ENCODE peak calls at places on chromosome 17, in ten cellular contexts. A is esophagus squamous epithelium, K is body of pancreas, I is adrenal gland, Y is activated B cell treated with CpG ODN at 0.5 μM for 24 hours, F is A673, S is heart left ventricle, M is A549, J is AG04449, Q is fibroblast of pulmonary artery. P is an unnamed sample.

GRCh38 chr17:28725166-28725659 is 820 bp downstream of the TLCD1 start:
- DNase-seq in I (no peak), A (no peak), Y (no peak), K (no peak), J (no peak), Q (peak; percentile 48), M (peak; percentile 88), F (peak; percentile 76), S (no peak), P (no peak)

GRCh38 chr17:79942591-79943353 is 92.9 kb downstream of the TBC1D16 start:
- DNase-seq in Y (peak; percentile 30), S (peak; percentile 62), J (no peak), M (no peak), I (peak; percentile 47), K (peak; percentile 20), A (no peak), Q (no peak), F (no peak), P (no peak)

GRCh38 chr17:35765731-35766488 is 5.2 kb downstream of the C17orf50 start:
- DNase-seq in J (no peak), I (no peak), K (no peak), Y (no peak), M (no peak), A (no peak), S (no peak), Q (no peak), F (no peak), P (no peak)

GRCh38 chr17:40331743-40332641 is 23.0 kb downstream of the RARA start:
- DNase-seq in I (peak; percentile 94), F (no peak), M (peak; percentile 75), Q (peak; percentile 88), S (peak; percentile 95), K (peak; percentile 93), A (no peak), J (no peak), Y (no peak), P (peak; percentile 52)

GRCh38 chr17:65660947-65661346 is 99.5 kb upstream of the AXIN2 start:
- DNase-seq in F (peak; percentile 25), Y (no peak), Q (peak; percentile 70), I (peak; percentile 37), K (no peak), J (no peak), M (peak; percentile 47), A (no peak), S (no peak), P (peak; percentile 38)

GRCh38 chr17:74337834-74338500 is 11.9 kb downstream of the KIF19 start:
- DNase-seq in J (no peak), Y (no peak), K (no peak), I (no peak), M (no peak), S (no peak), A (no peak), Q (no peak), F (no peak), P (no peak)

GRCh38 chr17:2137342-2138098 is 82.6 kb downstream of the HIC1 start:
- DNase-seq in Y (no peak), J (no peak), F (peak; percentile 88), K (peak; percentile 51), Q (peak; percentile 71), M (no peak), A (no peak), S (no peak), I (peak; percentile 83), P (no peak)

GRCh38 chr17:67821871-67822367 is 3.4 kb upstream of the BPTF start:
- DNase-seq in S (no peak), Q (no peak), K (no peak), J (no peak), Y (no peak), I (no peak), F (no peak), M (no peak), A (no peak), P (no peak)

GRCh38 chr17:4504188-4504587 is 5.5 kb downstream of the SPNS2 start:
- DNase-seq in J (no peak), M (no peak), Y (no peak), K (no peak), F (no peak), A (no peak), S (no peak), Q (no peak), I (no peak), P (no peak)

GRCh38 chr17:4744999-4745969 is 5.6 kb upstream of the CXCL16 start:
- DNase-seq in M (no peak), I (no peak), F (no peak), K (no peak), Y (no peak), S (no peak), A (no peak), Q (no peak), J (no peak), P (no peak)

GRCh38 chr17:64017381-64017980 is 3.0 kb downstream of the ICAM2 start:
- DNase-seq in J (no peak), K (no peak), Y (no peak), M (no peak), Q (no peak), S (no peak), A (no peak), F (no peak), I (no peak), P (no peak)

GRCh38 chr17:64019486-64020067 is 856 bp downstream of the ICAM2 start:
- DNase-seq in S (no peak), Y (no peak), F (no peak), K (no peak), M (no peak), I (no peak), Q (no peak), A (no peak), J (no peak), P (no peak)

GRCh38 chr17:64015447-64015846 is 5.0 kb downstream of the ICAM2 start:
- DNase-seq in A (no peak), K (no peak), M (no peak), F (no peak), S (no peak), J (no peak), Q (no peak), I (no peak), Y (no peak), P (no peak)

GRCh38 chr17:64016974-64017373 is 3.5 kb downstream of the ICAM2 start:
- DNase-seq in I (no peak), M (no peak), K (no peak), F (no peak), Y (no peak), S (no peak), Q (no peak), A (no peak), J (no peak), P (no peak)

GRCh38 chr17:64016248-64016784 is 4.1 kb downstream of the ICAM2 start:
- DNase-seq in S (no peak), F (no peak), J (no peak), Q (no peak), Y (no peak), A (no peak), I (no peak), M (no peak), K (no peak), P (no peak)
- TF ChIP-seq CTCF in S (peak; percentile 47), F (peak; percentile 26), J (no peak), Q (peak; percentile 18), Y (no peak), A (no peak), I (no peak), M (peak; percentile 31), K (no peak), P (peak; percentile 15)

GRCh38 chr17:63773272-63774140 is at the start of gene CCDC47:
- DNase-seq in Q (peak; percentile 100), K (peak; percentile 98), Y (peak; percentile 96), J (peak; percentile 93), F (peak; percentile 100), S (peak; percentile 99), I (peak; percentile 99), A (peak; percentile 92), M (peak; percentile 100), P (peak; percentile 97)

GRCh38 chr17:63775420-63775819 is 1.4 kb downstream of the DDX42 start:
- DNase-seq in J (no peak), M (no peak), K (no peak), A (no peak), Q (no peak), F (no peak), S (no peak), Y (no peak), I (no peak), P (no peak)

GRCh38 chr17:63772801-63773271 is 561 bp downstream of the CCDC47 start:
- DNase-seq in S (no peak), I (peak; percentile 14), F (peak; percentile 22), Q (peak; percentile 31), K (no peak), M (peak; percentile 34), A (no peak), Y (no peak), J (peak; percentile 4), P (no peak)

GRCh38 chr17:63774982-63775290 is 966 bp downstream of the DDX42 start:
- DNase-seq in Q (peak; percentile 14), A (no peak), S (no peak), M (no peak), F (no peak), I (peak; percentile 19), J (no peak), K (no peak), Y (no peak), P (no peak)

DNA sequence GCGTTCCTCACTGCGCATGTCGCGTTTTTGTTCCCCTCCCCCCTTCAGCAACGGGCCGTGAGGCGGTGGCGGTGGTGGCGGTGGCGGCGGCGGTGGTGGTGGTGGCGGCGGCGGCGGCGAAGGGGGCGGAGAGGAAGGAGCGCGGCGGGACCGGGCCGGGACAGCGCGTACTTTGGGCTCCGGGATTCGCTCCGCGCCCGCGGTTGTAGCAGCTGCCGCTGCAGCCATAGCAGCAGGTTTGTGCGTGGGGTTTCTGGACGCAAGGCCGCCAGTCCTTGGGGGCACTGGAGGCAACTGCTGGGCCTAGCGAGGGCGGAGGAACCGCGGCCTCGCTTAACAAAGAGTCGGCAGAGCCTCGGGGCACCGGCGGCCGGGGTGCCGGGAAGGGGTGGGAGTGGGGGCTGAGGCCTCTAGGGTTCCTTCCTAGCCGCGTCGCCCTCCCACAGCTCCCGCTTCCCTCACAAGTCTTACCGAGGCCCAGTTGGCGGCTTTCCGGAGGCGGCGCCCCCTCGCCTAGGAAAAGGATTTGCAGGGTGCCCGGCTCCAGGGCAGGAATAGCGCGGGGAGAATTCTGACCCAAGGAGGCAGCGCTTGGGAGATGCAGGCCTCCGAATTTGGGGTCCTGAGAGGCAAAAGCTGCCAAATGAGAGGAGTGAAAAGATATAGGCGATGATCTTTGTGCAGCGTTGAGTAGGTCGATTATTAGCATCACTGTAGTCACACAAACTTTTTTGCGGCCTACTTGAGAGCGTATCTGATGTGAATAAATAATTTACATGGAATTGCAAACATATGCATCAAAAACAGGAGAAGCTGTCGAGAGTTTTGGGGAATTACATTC is at the start of gene DDX42:
- DNase-seq in S (peak; percentile 93), F (peak; percentile 73), Y (no peak), I (peak; percentile 67), Q (peak; percentile 62), J (no peak), K (peak; percentile 90), M (peak; percentile 77), A (peak; percentile 41), P (no peak)
- TF ChIP-seq CTCF in S (no peak), F (peak; percentile 30), Y (no peak), I (peak; percentile 18), Q (no peak), J (peak; percentile 8), K (no peak), M (no peak), A (no peak), P (peak; percentile 3)

GRCh38 chr17:17280613-17281549 is at the start of gene COPS3:
- DNase-seq in A (peak; percentile 86), S (peak; percentile 99), Q (peak; percentile 99), J (peak; percentile 80), I (peak; percentile 99), M (peak; percentile 99), F (peak; percentile 99), Y (peak; percentile 95), K (peak; percentile 99), P (peak; percentile 93)
- TF ChIP-seq CTCF in A (no peak), S (peak; percentile 13), Q (no peak), J (no peak), I (no peak), M (no peak), F (no peak), Y (no peak), K (no peak), P (no peak)

GRCh38 chr17:80952291-80952690 is 39.4 kb upstream of the CHMP6 start:
- DNase-seq in Q (no peak), M (no peak), Y (no peak), F (no peak), K (no peak), J (no peak), A (no peak), S (peak; percentile 31), I (no peak), P (no peak)
- TF ChIP-seq CTCF in Q (no peak), M (no peak), Y (no peak), F (no peak), K (no peak), J (no peak), A (no peak), S (no peak), I (no peak), P (no peak)